ENCODE peak calls at places on chromosomes 3 and 15, in six cellular contexts. One of them, this sample, is unnamed. For H3K4me1 and H3K9me3, the result is how much of the 10 kb centered on the place peaks cover.

GRCh38 chr3:114674041-114674440 is 380.2 kb downstream of the TIGIT start:
- DNase-seq in left ventricle myocardium inferior: no peak
- DNase-seq in A549: no peak
- DNase-seq in right lobe of liver: no peak
- DNase-seq in PC-3: no peak
- DNase-seq in neural progenitor cell: no peak
- DNase-seq in this sample: no peak

GRCh38 chr3:150447084-150447483 is 39.0 kb downstream of the TSC22D2 start:
- DNase-seq in neural progenitor cell: no peak
- DNase-seq in PC-3: no peak
- DNase-seq in right lobe of liver: no peak
- DNase-seq in left ventricle myocardium inferior: no peak
- DNase-seq in A549: no peak
- DNase-seq in this sample: no peak

GRCh38 chr15:101288905-101289513 is 6.0 kb downstream of the SNRPA1 start:
- DNase-seq in neural progenitor cell: peak
- DNase-seq in right lobe of liver: no peak
- DNase-seq in PC-3: peak
- DNase-seq in A549: peak
- DNase-seq in left ventricle myocardium inferior: no peak
- DNase-seq in this sample: no peak

GRCh38 chr3:5663604-5664003 is 476.1 kb downstream of the EDEM1 start:
- DNase-seq in right lobe of liver: no peak
- DNase-seq in A549: no peak
- DNase-seq in neural progenitor cell: no peak
- DNase-seq in left ventricle myocardium inferior: no peak
- DNase-seq in PC-3: no peak
- DNase-seq in this sample: no peak

GRCh38 chr3:56833031-56833430 is 31.3 kb upstream of the ARHGEF3 start:
- DNase-seq in right lobe of liver: no peak
- DNase-seq in left ventricle myocardium inferior: no peak
- DNase-seq in neural progenitor cell: no peak
- DNase-seq in PC-3: no peak
- DNase-seq in A549: no peak
- DNase-seq in this sample: no peak

GRCh38 chr3:168049366-168049974 is 46.3 kb downstream of the GOLIM4 start:
- DNase-seq in neural progenitor cell: no peak
- DNase-seq in PC-3: no peak
- DNase-seq in A549: no peak
- DNase-seq in left ventricle myocardium inferior: no peak
- DNase-seq in right lobe of liver: no peak
- DNase-seq in this sample: no peak

GRCh38 chr3:197552198-197552597 is 3.6 kb downstream of the BDH1 start:
- DNase-seq in neural progenitor cell: no peak
- DNase-seq in A549: no peak
- DNase-seq in PC-3: no peak
- DNase-seq in right lobe of liver: no peak
- DNase-seq in left ventricle myocardium inferior: no peak
- DNase-seq in this sample: no peak

GRCh38 chr3:138861755-138862333 is 27.1 kb upstream of the PIK3CB start:
- DNase-seq in neural progenitor cell: peak
- DNase-seq in A549: no peak
- DNase-seq in left ventricle myocardium inferior: no peak
- DNase-seq in right lobe of liver: no peak
- DNase-seq in PC-3: no peak
- DNase-seq in this sample: no peak

GRCh38 chr3:181868576-181868975 is 156.9 kb downstream of the SOX2 start:
- DNase-seq in right lobe of liver: no peak
- DNase-seq in left ventricle myocardium inferior: no peak
- DNase-seq in neural progenitor cell: no peak
- DNase-seq in A549: no peak
- DNase-seq in PC-3: no peak
- DNase-seq in this sample: no peak

GRCh38 chr3:173932624-173933023 is 535.1 kb downstream of the NLGN1 start:
- DNase-seq in neural progenitor cell: no peak
- DNase-seq in right lobe of liver: no peak
- DNase-seq in PC-3: peak
- DNase-seq in left ventricle myocardium inferior: no peak
- DNase-seq in A549: no peak
- DNase-seq in this sample: no peak

GRCh38 chr15:36778516-36778915 is 199.1 kb downstream of the CDIN1 start:
- DNase-seq in PC-3: peak
- DNase-seq in neural progenitor cell: no peak
- DNase-seq in left ventricle myocardium inferior: no peak
- DNase-seq in right lobe of liver: no peak
- DNase-seq in A549: no peak
- DNase-seq in this sample: no peak

GRCh38 chr3:33299395-33300081 is 22.3 kb downstream of the FBXL2 start:
- DNase-seq in left ventricle myocardium inferior: no peak
- DNase-seq in A549: peak
- DNase-seq in PC-3: peak
- DNase-seq in neural progenitor cell: no peak
- DNase-seq in right lobe of liver: no peak
- DNase-seq in this sample: no peak

GRCh38 chr3:13826672-13827071 is 53.2 kb downstream of the WNT7A start:
- DNase-seq in left ventricle myocardium inferior: no peak
- DNase-seq in A549: no peak
- DNase-seq in right lobe of liver: no peak
- DNase-seq in PC-3: peak
- DNase-seq in neural progenitor cell: no peak
- DNase-seq in this sample: no peak

GRCh38 chr15:41292521-41292920 is 39.9 kb downstream of the OIP5 start:
- DNase-seq in A549: no peak
- DNase-seq in right lobe of liver: no peak
- DNase-seq in PC-3: no peak
- DNase-seq in neural progenitor cell: peak
- DNase-seq in left ventricle myocardium inferior: no peak
- DNase-seq in this sample: no peak

GRCh38 chr3:11244131-11244677 is 28.0 kb upstream of the ATG7 start:
- DNase-seq in neural progenitor cell: no peak
- DNase-seq in A549: no peak
- DNase-seq in left ventricle myocardium inferior: no peak
- DNase-seq in PC-3: peak
- DNase-seq in right lobe of liver: no peak
- DNase-seq in this sample: no peak

GRCh38 chr3:1987983-1988382 is 110.7 kb upstream of the CNTN4 start:
- DNase-seq in PC-3: no peak
- DNase-seq in neural progenitor cell: peak
- DNase-seq in left ventricle myocardium inferior: no peak
- DNase-seq in right lobe of liver: no peak
- DNase-seq in A549: no peak
- DNase-seq in this sample: no peak

GRCh38 chr3:121330586-121330985 is 215.2 kb downstream of the POLQ start:
- DNase-seq in neural progenitor cell: no peak
- DNase-seq in A549: no peak
- DNase-seq in right lobe of liver: no peak
- DNase-seq in left ventricle myocardium inferior: no peak
- DNase-seq in PC-3: no peak
- DNase-seq in this sample: no peak

GRCh38 chr3:138384971-138385370 is 36.6 kb downstream of the MRAS start:
- DNase-seq in right lobe of liver: no peak
- DNase-seq in A549: no peak
- DNase-seq in neural progenitor cell: no peak
- DNase-seq in left ventricle myocardium inferior: no peak
- DNase-seq in PC-3: no peak
- DNase-seq in this sample: no peak

GRCh38 chr3:197505796-197506553 is 49.8 kb downstream of the BDH1 start:
- DNase-seq in left ventricle myocardium inferior: no peak
- DNase-seq in A549: no peak
- DNase-seq in neural progenitor cell: no peak
- DNase-seq in right lobe of liver: no peak
- DNase-seq in PC-3: no peak
- DNase-seq in this sample: peak

GRCh38 chr3:192444096-192444790 is 283.1 kb downstream of the FGF12 start:
- DNase-seq in PC-3: peak
- DNase-seq in neural progenitor cell: peak
- DNase-seq in A549: peak
- DNase-seq in right lobe of liver: peak
- DNase-seq in left ventricle myocardium inferior: peak
- DNase-seq in this sample: peak

GRCh38 chr3:128485283-128486156 is 7.5 kb downstream of the GATA2 start:
- DNase-seq in PC-3: no peak
- DNase-seq in right lobe of liver: no peak
- DNase-seq in neural progenitor cell: no peak
- DNase-seq in A549: no peak
- DNase-seq in left ventricle myocardium inferior: no peak
- DNase-seq in this sample: no peak

GRCh38 chr15:31379577-31379976 is 52.9 kb downstream of the KLF13 start:
- DNase-seq in PC-3: no peak
- DNase-seq in left ventricle myocardium inferior: peak
- DNase-seq in right lobe of liver: no peak
- DNase-seq in A549: no peak
- DNase-seq in neural progenitor cell: no peak
- DNase-seq in this sample: no peak

GRCh38 chr3:52774901-52775864 is 2.2 kb upstream of the ITIH1 start:
- DNase-seq in right lobe of liver: peak
- DNase-seq in PC-3: no peak
- DNase-seq in left ventricle myocardium inferior: no peak
- DNase-seq in A549: no peak
- DNase-seq in neural progenitor cell: no peak
- DNase-seq in this sample: no peak

GRCh38 chr15:78101423-78102105 is 9.2 kb downstream of the SH2D7 start:
- DNase-seq in right lobe of liver: no peak
- DNase-seq in PC-3: peak
- DNase-seq in left ventricle myocardium inferior: no peak
- DNase-seq in A549: no peak
- DNase-seq in neural progenitor cell: no peak
- DNase-seq in this sample: no peak

GRCh38 chr15:59322056-59322755 is 50.5 kb downstream of the MYO1E start:
- DNase-seq in A549: no peak
- DNase-seq in right lobe of liver: no peak
- DNase-seq in left ventricle myocardium inferior: no peak
- DNase-seq in PC-3: no peak
- DNase-seq in neural progenitor cell: no peak
- DNase-seq in this sample: no peak

GRCh38 chr15:43939070-43939469 is 112.3 kb downstream of the WDR76 start:
- DNase-seq in PC-3: peak
- DNase-seq in A549: peak
- DNase-seq in neural progenitor cell: no peak
- DNase-seq in left ventricle myocardium inferior: no peak
- DNase-seq in right lobe of liver: no peak
- DNase-seq in this sample: no peak

GRCh38 chr3:39157359-39157758 is 4.0 kb upstream of the CSRNP1 start:
- DNase-seq in A549: no peak
- DNase-seq in left ventricle myocardium inferior: no peak
- DNase-seq in neural progenitor cell: no peak
- DNase-seq in right lobe of liver: no peak
- DNase-seq in PC-3: no peak
- DNase-seq in this sample: no peak

GRCh38 chr3:39150803-39151631 is 2.4 kb downstream of the CSRNP1 start:
- DNase-seq in left ventricle myocardium inferior: peak
- DNase-seq in PC-3: peak
- DNase-seq in neural progenitor cell: peak
- DNase-seq in right lobe of liver: peak
- DNase-seq in A549: peak
- DNase-seq in this sample: peak

GRCh38 chr3:39156421-39156820 is 3.0 kb upstream of the CSRNP1 start:
- DNase-seq in right lobe of liver: no peak
- DNase-seq in PC-3: no peak
- DNase-seq in A549: no peak
- DNase-seq in neural progenitor cell: no peak
- DNase-seq in left ventricle myocardium inferior: no peak
- DNase-seq in this sample: no peak

GRCh38 chr3:39153977-39154299 is 547 bp upstream of the CSRNP1 start:
- DNase-seq in PC-3: no peak
- DNase-seq in right lobe of liver: no peak
- DNase-seq in left ventricle myocardium inferior: no peak
- DNase-seq in neural progenitor cell: no peak
- DNase-seq in A549: no peak
- DNase-seq in this sample: no peak

GRCh38 chr3:39154323-39155021 is 1.1 kb upstream of the CSRNP1 start:
- DNase-seq in neural progenitor cell: peak
- DNase-seq in PC-3: no peak
- DNase-seq in A549: peak
- DNase-seq in left ventricle myocardium inferior: no peak
- DNase-seq in right lobe of liver: no peak
- DNase-seq in this sample: no peak
- H3K4me1 ChIP-seq in neural progenitor cell: half or more
- H3K4me1 ChIP-seq in PC-3: under half
- H3K4me1 ChIP-seq in A549: under half
- H3K4me1 ChIP-seq in left ventricle myocardium inferior: half or more
- H3K4me1 ChIP-seq in right lobe of liver: under half
- H3K4me1 ChIP-seq in this sample: under half

GRCh38 chr3:58900372-58900771 is 149.5 kb downstream of the CFAP20DC start:
- DNase-seq in neural progenitor cell: no peak
- DNase-seq in PC-3: no peak
- DNase-seq in left ventricle myocardium inferior: no peak
- DNase-seq in A549: no peak
- DNase-seq in right lobe of liver: no peak
- DNase-seq in this sample: no peak
- H3K9me3 ChIP-seq in neural progenitor cell: under half
- H3K9me3 ChIP-seq in PC-3: under half
- H3K9me3 ChIP-seq in left ventricle myocardium inferior: under half
- H3K9me3 ChIP-seq in A549: under half
- H3K9me3 ChIP-seq in right lobe of liver: under half
- H3K9me3 ChIP-seq in this sample: under half

DNA sequence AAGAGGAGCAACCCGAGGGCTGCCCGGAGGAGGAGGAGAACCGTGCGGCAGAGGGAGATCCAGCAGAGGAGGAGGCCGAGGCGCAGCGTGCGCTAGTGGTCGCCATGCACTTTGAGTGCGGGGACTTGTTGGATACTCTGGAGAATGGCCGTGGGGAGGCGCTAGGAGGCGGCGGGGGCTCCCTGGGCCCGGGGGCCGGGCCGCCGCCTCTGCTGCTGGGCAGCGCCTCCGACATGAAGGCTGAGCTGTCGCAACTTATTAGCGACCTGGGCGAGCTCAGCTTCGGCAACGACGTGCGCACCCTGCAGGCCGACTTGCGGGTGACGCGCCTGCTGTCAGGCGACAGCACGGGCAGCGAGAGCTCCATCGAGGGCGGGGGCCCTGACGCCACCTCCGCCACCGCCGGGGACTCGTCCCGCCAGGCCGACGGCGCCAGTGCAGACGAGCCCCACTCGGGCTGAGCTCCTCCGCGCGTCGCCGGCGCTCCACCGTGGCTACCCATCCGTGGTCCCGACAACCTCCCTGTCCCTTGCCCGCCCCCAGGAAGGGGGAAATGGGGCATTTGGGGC is 2.0 kb downstream of the FAM43A start:
- DNase-seq in right lobe of liver: peak
- DNase-seq in left ventricle myocardium inferior: peak
- DNase-seq in A549: peak
- DNase-seq in neural progenitor cell: peak
- DNase-seq in PC-3: peak
- DNase-seq in this sample: peak
- TF ChIP-seq CTCF in right lobe of liver: peak
- TF ChIP-seq CTCF in left ventricle myocardium inferior: peak
- TF ChIP-seq CTCF in A549: peak
- TF ChIP-seq CTCF in neural progenitor cell: peak
- TF ChIP-seq CTCF in PC-3: peak
- TF ChIP-seq CTCF in this sample: peak

DNA sequence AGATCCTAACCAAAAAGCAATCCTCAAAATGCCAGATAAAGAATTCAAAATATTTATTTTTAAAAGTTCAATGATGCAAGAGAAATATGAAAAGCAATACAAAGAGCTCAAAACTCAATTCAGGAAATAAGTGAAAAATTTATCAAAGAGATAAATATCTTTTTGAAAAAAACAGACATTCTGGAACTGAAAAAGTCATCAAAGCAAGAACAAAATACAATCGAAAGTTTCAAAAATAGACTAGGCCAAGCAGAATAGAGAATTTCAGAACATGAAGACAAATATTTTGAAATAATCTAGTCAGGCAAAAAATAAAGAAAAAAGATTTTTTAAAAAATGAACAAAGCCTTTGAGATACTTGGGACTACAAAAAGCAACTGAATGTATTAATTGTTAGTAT is 83.4 kb upstream of the STT3B start:
- DNase-seq in left ventricle myocardium inferior: no peak
- DNase-seq in neural progenitor cell: no peak
- DNase-seq in PC-3: no peak
- DNase-seq in A549: no peak
- DNase-seq in right lobe of liver: no peak
- DNase-seq in this sample: no peak
- H3K4me1 ChIP-seq in left ventricle myocardium inferior: under half
- H3K4me1 ChIP-seq in neural progenitor cell: under half
- H3K4me1 ChIP-seq in PC-3: under half
- H3K4me1 ChIP-seq in A549: under half
- H3K4me1 ChIP-seq in right lobe of liver: under half
- H3K4me1 ChIP-seq in this sample: under half